ENCODE peak calls at places on chromosomes 1 and 21, in four cellular contexts. L, C, S and V are unnamed samples.

GRCh38 chr21:46078322-46078981 is 19.5 kb upstream of the COL6A2 start:
- DNase-seq in S (no peak), C (no peak), L (no peak), V (peak; percentile 6)

GRCh38 chr1:119141020-119141424 is 569 bp upstream of the WARS2 start:
- DNase-seq in S (peak; percentile 53), L (no peak), C (peak; percentile 43), V (no peak)

GRCh38 chr1:192067360-192067759 is 90.9 kb upstream of the RGS18 start:
- DNase-seq in L (no peak), C (no peak), S (no peak), V (no peak)

GRCh38 chr1:41673355-41673754 is 188.9 kb upstream of the EDN2 start:
- DNase-seq in S (no peak), C (peak; percentile 58), L (no peak), V (no peak)

GRCh38 chr1:198088360-198089071 is 68.3 kb upstream of the NEK7 start:
- DNase-seq in S (peak; percentile 47), C (peak; percentile 80), L (no peak), V (no peak)

GRCh38 chr1:224626042-224626441 is 9.9 kb downstream of the CNIH3 start:
- DNase-seq in S (no peak), L (no peak), C (peak; percentile 84), V (no peak)

GRCh38 chr1:167669209-167670139 is 39.4 kb downstream of the RCSD1 start:
- DNase-seq in S (no peak), L (no peak), C (no peak), V (no peak)

GRCh38 chr21:45378258-45378966 is 26.6 kb upstream of the COL18A1 start:
- DNase-seq in C (no peak), S (no peak), L (no peak), V (no peak)

GRCh38 chr21:43893536-43894205 is 28.6 kb downstream of the AGPAT3 start:
- DNase-seq in S (no peak), C (peak; percentile 15), L (no peak), V (no peak)

GRCh38 chr1:97901017-97901658 is 19.7 kb downstream of the DPYD start:
- DNase-seq in C (peak; percentile 81), L (no peak), S (no peak), V (no peak)

GRCh38 chr1:21586926-21587601 is 77.8 kb downstream of the ALPL start:
- DNase-seq in L (no peak), S (peak; percentile 80), C (peak; percentile 86), V (no peak)

GRCh38 chr1:24805534-24806301 is 60.5 kb downstream of the CLIC4 start:
- DNase-seq in S (no peak), C (peak; percentile 71), L (peak; percentile 21), V (no peak)

GRCh38 chr1:152517237-152517811 is 3.0 kb downstream of the CRCT1 start:
- DNase-seq in L (no peak), C (no peak), S (peak; percentile 13), V (no peak)

GRCh38 chr1:47819503-47819888 is 177.7 kb downstream of the TRABD2B start:
- DNase-seq in C (no peak), S (no peak), L (no peak), V (no peak)

DNA sequence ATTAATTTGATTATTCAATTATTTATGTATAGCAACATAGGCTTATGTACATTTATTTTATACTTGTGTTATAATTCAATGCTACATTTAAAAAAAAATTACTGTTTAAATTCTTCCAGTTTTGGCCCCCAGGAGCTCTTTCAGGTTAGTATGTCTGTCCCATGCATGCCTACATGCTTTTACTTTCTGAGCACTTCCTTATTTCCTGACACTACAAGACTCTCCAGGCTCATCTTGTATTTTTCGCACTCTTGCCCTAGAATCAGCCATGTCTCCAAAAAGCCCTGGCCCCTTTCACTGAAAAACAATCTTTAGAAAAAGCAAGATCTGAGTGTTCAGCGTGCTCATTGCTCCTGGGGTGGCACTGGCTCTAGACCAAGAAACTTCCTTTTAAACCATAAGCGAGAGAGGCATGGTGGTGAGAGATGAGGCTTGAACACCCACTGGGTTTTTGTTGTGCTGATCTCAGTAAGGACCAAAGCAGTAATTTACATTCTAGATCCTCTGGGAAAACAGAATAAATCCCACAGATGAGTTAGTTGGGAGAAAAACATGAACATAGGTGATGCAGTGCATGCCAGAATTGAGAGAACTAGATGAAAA is 95.0 kb downstream of the SLC30A10 start:
- DNase-seq in L (no peak), S (no peak), C (no peak), V (no peak)
- TF ChIP-seq CTCF in L (no peak), S (no peak), C (no peak), V (no peak)

DNA sequence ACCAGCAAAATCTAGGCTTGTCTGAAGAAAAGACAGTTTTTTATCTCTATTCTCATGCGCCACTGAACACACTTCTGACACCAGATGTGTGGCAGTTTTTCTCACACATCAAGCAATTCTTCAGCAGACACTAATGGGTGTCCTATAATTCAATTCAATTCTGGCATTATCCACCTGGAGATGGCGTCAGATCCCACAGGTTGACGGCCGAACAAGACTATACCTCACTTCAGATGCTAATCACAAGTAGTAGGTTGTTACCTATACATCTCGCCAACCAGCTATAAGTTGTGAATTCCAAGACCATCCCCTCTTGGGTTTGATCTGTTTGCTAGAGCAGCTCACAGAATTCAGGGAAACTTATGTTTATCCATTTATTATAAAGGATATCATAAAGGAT is 89.9 kb upstream of the ARTN start:
- DNase-seq in L (no peak), C (no peak), S (no peak), V (no peak)
- TF ChIP-seq CTCF in L (no peak), C (no peak), S (no peak), V (no peak)

GRCh38 chr1:217333939-217334338 is 297.0 kb downstream of the GPATCH2 start:
- DNase-seq in S (peak; percentile 58), C (peak; percentile 49), L (no peak), V (no peak)
- TF ChIP-seq CTCF in S (peak; percentile 61), C (peak; percentile 81), L (peak; percentile 32), V (peak; percentile 62)

GRCh38 chr1:18592368-18592767 is 38.3 kb upstream of the PAX7 start:
- DNase-seq in S (no peak), C (no peak), L (no peak), V (no peak)
- TF ChIP-seq CTCF in S (no peak), C (no peak), L (no peak), V (no peak)

GRCh38 chr21:22346576-22346975 is 1348.4 kb downstream of the NCAM2 start:
- DNase-seq in L (no peak), C (no peak), S (no peak), V (no peak)

GRCh38 chr21:22342855-22343254 is 1344.6 kb downstream of the NCAM2 start:
- DNase-seq in S (no peak), C (no peak), L (no peak), V (no peak)

GRCh38 chr21:22343721-22344120 is 1345.5 kb downstream of the NCAM2 start:
- DNase-seq in C (no peak), L (no peak), S (no peak), V (no peak)

GRCh38 chr21:22343303-22343702 is 1345.1 kb downstream of the NCAM2 start:
- DNase-seq in C (no peak), L (no peak), S (no peak), V (no peak)

DNA sequence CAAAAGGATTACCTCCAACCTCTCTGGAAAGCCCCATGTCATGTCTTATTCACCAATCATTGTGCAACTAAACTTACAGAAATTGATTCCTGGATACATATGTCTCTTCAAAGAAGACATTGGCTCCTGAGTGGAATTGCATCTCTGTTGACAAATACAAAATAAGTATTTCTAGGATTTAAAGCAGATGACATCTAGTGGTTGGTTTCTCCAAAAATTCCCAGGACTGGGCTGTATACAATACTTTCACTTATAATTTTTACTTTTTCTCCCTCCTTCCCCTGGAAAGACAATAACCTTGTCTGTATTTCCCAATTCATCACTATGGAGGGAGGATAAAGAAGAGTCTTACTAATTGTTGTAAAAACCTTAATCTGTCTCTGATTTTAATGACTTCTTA is 1347.4 kb downstream of the NCAM2 start:
- DNase-seq in S (no peak), C (no peak), L (no peak), V (no peak)
- TF ChIP-seq CTCF in S (no peak), C (no peak), L (no peak), V (no peak)

GRCh38 chr1:29713857-29714256 is 477.5 kb downstream of the PTPRU start:
- DNase-seq in S (no peak), L (no peak), C (no peak), V (no peak)
- TF ChIP-seq CTCF in S (peak; percentile 27), L (no peak), C (peak; percentile 39), V (no peak)

GRCh38 chr1:177959793-177960515 is 9.9 kb downstream of the SEC16B start:
- DNase-seq in L (no peak), C (peak; percentile 45), S (peak; percentile 13), V (no peak)
- TF ChIP-seq CTCF in L (no peak), C (peak; percentile 40), S (peak; percentile 40), V (peak; percentile 42)